ENCODE peak calls at places on chromosomes 3 and 15, in ten cellular contexts. P is ovary, U is progenitor cell of endocrine pancreas, R is coronary artery, I is WTC11, G is uterus, C is pancreas, H is PC-3, L is neural progenitor cell, N is AG09309. V is an unnamed sample.

GRCh38 chr3:114121996-114122709 is 56.7 kb downstream of the DRD3 start:
- DNase-seq in P (peak), U (no peak), R (no peak), I (no peak), G (peak), C (no peak), H (peak), L (peak), N (no peak), V (peak)

GRCh38 chr3:182732232-182733015 is 60.9 kb upstream of the ATP11B start:
- DNase-seq in P (no peak), U (no peak), R (no peak), I (no peak), G (no peak), C (no peak), H (no peak), L (no peak), N (no peak), V (no peak)

GRCh38 chr3:156609115-156609514 is 54.2 kb upstream of the SSR3 start:
- DNase-seq in P (no peak), U (no peak), R (no peak), I (no peak), G (no peak), C (no peak), H (no peak), L (no peak), N (no peak), V (no peak)

GRCh38 chr3:142501004-142501926 is 53.4 kb upstream of the XRN1 start:
- DNase-seq in P (no peak), U (no peak), R (no peak), I (no peak), G (no peak), C (no peak), H (peak), L (no peak), N (peak), V (peak)

GRCh38 chr3:193544289-193544688 is 10.4 kb downstream of the ATP13A4 start:
- DNase-seq in P (no peak), U (no peak), R (no peak), I (no peak), G (no peak), C (no peak), H (no peak), L (no peak), N (no peak), V (no peak)

GRCh38 chr3:24578324-24578723 is 83.7 kb upstream of the THRB start:
- DNase-seq in P (no peak), U (no peak), R (no peak), I (no peak), G (no peak), C (no peak), H (no peak), L (no peak), N (no peak), V (no peak)

GRCh38 chr3:156551261-156551660 is 3.7 kb downstream of the SSR3 start:
- DNase-seq in P (no peak), U (no peak), R (no peak), I (no peak), G (no peak), C (no peak), H (no peak), L (no peak), N (no peak), V (peak)

GRCh38 chr3:80086426-80086825 is 318.6 kb upstream of the ROBO1 start:
- DNase-seq in P (no peak), U (no peak), R (no peak), I (no peak), G (no peak), C (no peak), H (no peak), L (no peak), N (no peak), V (no peak)

GRCh38 chr3:188316021-188316722 is 162.2 kb downstream of the LPP start:
- DNase-seq in P (peak), U (no peak), R (no peak), I (no peak), G (no peak), C (no peak), H (no peak), L (no peak), N (no peak), V (no peak)

GRCh38 chr15:62150445-62150844 is 14.6 kb downstream of the C2CD4B start:
- DNase-seq in P (no peak), U (no peak), R (no peak), I (no peak), G (no peak), C (no peak), H (no peak), L (no peak), N (no peak), V (no peak)

GRCh38 chr15:89342840-89343239 is 8.2 kb upstream of the POLG start:
- DNase-seq in P (no peak), U (no peak), R (no peak), I (no peak), G (no peak), C (no peak), H (no peak), L (no peak), N (no peak), V (no peak)

GRCh38 chr15:43795997-43796396 is 3.9 kb downstream of the SERF2 start:
- DNase-seq in P (no peak), U (no peak), R (no peak), I (no peak), G (no peak), C (no peak), H (no peak), L (no peak), N (no peak), V (no peak)

GRCh38 chr3:190249414-190249813 is 72.8 kb downstream of the CLDN1 start:
- DNase-seq in P (no peak), U (no peak), R (no peak), I (no peak), G (no peak), C (no peak), H (no peak), L (no peak), N (no peak), V (no peak)

GRCh38 chr3:13206799-13207577 is 133.8 kb upstream of the IQSEC1 start:
- DNase-seq in P (no peak), U (no peak), R (no peak), I (no peak), G (no peak), C (no peak), H (no peak), L (no peak), N (no peak), V (no peak)

GRCh38 chr3:189820365-189820720 is 189.2 kb downstream of the TP63 start:
- DNase-seq in P (no peak), U (no peak), R (no peak), I (no peak), G (no peak), C (no peak), H (no peak), L (no peak), N (no peak), V (no peak)

GRCh38 chr3:29694783-29695182 is 413.9 kb downstream of the RBMS3 start:
- DNase-seq in P (no peak), U (no peak), R (no peak), I (no peak), G (no peak), C (no peak), H (peak), L (no peak), N (peak), V (peak)

GRCh38 chr3:172046268-172046915 is 7.0 kb downstream of the FNDC3B start:
- DNase-seq in P (no peak), U (no peak), R (no peak), I (no peak), G (no peak), C (no peak), H (peak), L (no peak), N (no peak), V (no peak)

GRCh38 chr3:177470200-177470941 is 273.1 kb upstream of the TBL1XR1 start:
- DNase-seq in P (no peak), U (no peak), R (no peak), I (no peak), G (no peak), C (no peak), H (no peak), L (no peak), N (no peak), V (peak)

GRCh38 chr15:67843571-67844387 is 3.9 kb upstream of the RNU6-1 start:
- DNase-seq in P (peak), U (no peak), R (no peak), I (no peak), G (peak), C (no peak), H (no peak), L (peak), N (no peak), V (peak)

GRCh38 chr3:33884204-33884561 is 85.8 kb downstream of the PDCD6IP start:
- DNase-seq in P (no peak), U (no peak), R (no peak), I (no peak), G (peak), C (no peak), H (peak), L (peak), N (no peak), V (peak)

GRCh38 chr15:96331942-96332853 is 1.7 kb downstream of the NR2F2 start:
- DNase-seq in P (peak), U (no peak), R (peak), I (peak), G (peak), C (peak), H (peak), L (peak), N (no peak), V (no peak)
- TF ChIP-seq CTCF in P (no peak), U (peak), R (no peak), I (no peak), G (no peak), C (no peak), H (no peak), L (no peak), N (no peak), V (no peak)

DNA sequence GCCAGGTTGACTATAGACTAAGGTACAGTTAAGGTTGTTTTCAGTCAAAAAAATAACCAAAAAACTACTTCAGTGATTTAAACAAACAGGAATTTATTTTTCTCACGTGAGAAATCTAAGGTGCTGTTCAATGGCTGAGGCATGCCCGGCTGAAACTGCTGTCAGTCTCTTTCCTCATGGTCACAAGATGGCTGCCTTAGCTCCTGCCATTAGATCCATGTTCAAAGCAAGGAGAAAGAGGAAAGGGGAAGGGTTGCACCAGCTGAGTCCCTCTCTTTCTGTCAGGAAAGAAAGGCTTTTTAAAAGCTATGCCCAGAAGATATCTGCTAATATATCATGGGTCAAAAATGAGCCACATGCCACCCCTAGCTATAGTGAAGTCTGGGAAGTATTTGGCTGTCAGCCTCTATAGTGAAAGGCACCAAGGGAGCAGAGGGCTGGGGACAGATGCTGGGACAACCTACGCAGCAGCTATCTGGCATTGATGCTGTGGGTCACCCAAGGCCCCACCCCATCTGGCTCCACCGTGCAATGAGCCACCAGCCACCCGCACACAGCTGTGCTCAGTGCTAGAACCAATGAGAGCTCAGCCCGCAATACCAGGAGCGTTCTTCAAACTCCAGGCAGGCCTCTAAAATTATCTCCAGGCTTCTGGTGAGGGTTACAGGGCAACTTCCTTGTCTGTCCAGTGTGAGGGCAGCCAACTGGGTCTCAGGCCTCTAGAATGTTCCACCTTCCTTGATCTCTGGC is 64.7 kb upstream of the GATA2 start:
- DNase-seq in P (no peak), U (no peak), R (no peak), I (no peak), G (no peak), C (no peak), H (no peak), L (no peak), N (no peak), V (no peak)
- TF ChIP-seq CTCF in P (no peak), U (no peak), R (no peak), I (no peak), G (no peak), C (no peak), H (no peak), L (no peak), N (no peak), V (no peak)

DNA sequence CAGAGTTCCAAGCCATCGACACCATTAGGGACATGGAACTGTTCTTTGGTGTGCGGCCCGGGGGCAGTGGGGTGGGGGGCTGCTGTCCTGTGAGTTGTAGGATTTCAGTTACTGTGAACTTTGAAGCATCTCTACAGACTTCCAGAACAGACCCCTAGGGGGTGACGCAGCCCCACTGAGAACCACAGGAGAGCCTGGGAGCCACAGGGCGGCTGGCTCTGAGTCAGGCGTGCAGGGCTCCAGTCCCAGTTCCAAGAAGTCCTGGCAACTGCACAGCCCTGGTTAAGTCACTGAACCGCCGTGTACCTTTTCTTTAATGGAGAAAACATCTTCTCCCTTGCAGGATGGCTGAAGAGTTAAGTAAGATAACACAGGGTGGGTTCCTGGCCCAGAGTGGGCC is 23.5 kb upstream of the LRTM1 start:
- DNase-seq in P (peak), U (peak), R (peak), I (peak), G (peak), C (peak), H (peak), L (peak), N (peak), V (peak)
- TF ChIP-seq CTCF in P (peak), U (peak), R (no peak), I (no peak), G (peak), C (peak), H (peak), L (peak), N (peak), V (peak)

GRCh38 chr3:50885070-50885469 is 210.3 kb downstream of the DOCK3 start:
- DNase-seq in P (no peak), U (no peak), R (no peak), I (no peak), G (no peak), C (no peak), H (no peak), L (no peak), N (no peak), V (no peak)

GRCh38 chr3:50890688-50891344 is 216.1 kb downstream of the DOCK3 start:
- DNase-seq in P (no peak), U (no peak), R (no peak), I (no peak), G (no peak), C (no peak), H (no peak), L (no peak), N (no peak), V (no peak)

GRCh38 chr3:50885491-50885890 is 210.8 kb downstream of the DOCK3 start:
- DNase-seq in P (no peak), U (no peak), R (no peak), I (peak), G (no peak), C (no peak), H (peak), L (peak), N (no peak), V (no peak)
- TF ChIP-seq CTCF in P (no peak), U (peak), R (no peak), I (peak), G (peak), C (no peak), H (peak), L (peak), N (peak), V (no peak)

GRCh38 chr15:91710072-91710471 is 143.4 kb upstream of the SLCO3A1 start:
- DNase-seq in P (no peak), U (no peak), R (no peak), I (no peak), G (no peak), C (no peak), H (peak), L (no peak), N (no peak), V (no peak)

GRCh38 chr15:91704343-91704742 is 149.2 kb upstream of the SLCO3A1 start:
- DNase-seq in P (no peak), U (no peak), R (no peak), I (no peak), G (no peak), C (no peak), H (peak), L (no peak), N (no peak), V (no peak)

GRCh38 chr15:91711384-91712082 is 142.0 kb upstream of the SLCO3A1 start:
- DNase-seq in P (no peak), U (no peak), R (no peak), I (no peak), G (no peak), C (no peak), H (no peak), L (no peak), N (no peak), V (no peak)

GRCh38 chr15:91706366-91707032 is 147.0 kb upstream of the SLCO3A1 start:
- DNase-seq in P (peak), U (peak), R (no peak), I (peak), G (peak), C (peak), H (peak), L (peak), N (peak), V (peak)
- TF ChIP-seq CTCF in P (peak), U (peak), R (peak), I (peak), G (peak), C (peak), H (peak), L (peak), N (peak), V (peak)

GRCh38 chr15:39598186-39598850 is 17.4 kb downstream of the THBS1 start:
- DNase-seq in P (no peak), U (no peak), R (no peak), I (no peak), G (no peak), C (no peak), H (peak), L (no peak), N (peak), V (peak)

GRCh38 chr15:39598958-39599845 is 18.3 kb downstream of the THBS1 start:
- DNase-seq in P (no peak), U (no peak), R (no peak), I (no peak), G (no peak), C (no peak), H (peak), L (no peak), N (peak), V (peak)

GRCh38 chr15:39605146-39605545 is 24.3 kb downstream of the THBS1 start:
- DNase-seq in P (no peak), U (no peak), R (no peak), I (no peak), G (no peak), C (no peak), H (no peak), L (no peak), N (no peak), V (no peak)

GRCh38 chr15:39599871-39600270 is 19.0 kb downstream of the THBS1 start:
- DNase-seq in P (no peak), U (no peak), R (no peak), I (no peak), G (no peak), C (no peak), H (peak), L (no peak), N (peak), V (peak)

GRCh38 chr15:39602143-39602542 is 21.3 kb downstream of the THBS1 start:
- DNase-seq in P (no peak), U (no peak), R (no peak), I (peak), G (no peak), C (no peak), H (peak), L (peak), N (no peak), V (peak)
- TF ChIP-seq CTCF in P (no peak), U (peak), R (no peak), I (no peak), G (no peak), C (no peak), H (peak), L (peak), N (peak), V (peak)

GRCh38 chr15:90845201-90845949 is 23.0 kb upstream of the FURIN start:
- DNase-seq in P (no peak), U (no peak), R (no peak), I (no peak), G (no peak), C (no peak), H (peak), L (no peak), N (peak), V (peak)
- TF ChIP-seq CTCF in P (no peak), U (no peak), R (no peak), I (no peak), G (no peak), C (no peak), H (no peak), L (no peak), N (no peak), V (no peak)

GRCh38 chr3:15513810-15514662 is 7.5 kb downstream of the COLQ start:
- DNase-seq in P (no peak), U (no peak), R (no peak), I (no peak), G (no peak), C (no peak), H (no peak), L (no peak), N (no peak), V (no peak)
- TF ChIP-seq CTCF in P (no peak), U (no peak), R (no peak), I (no peak), G (no peak), C (no peak), H (no peak), L (no peak), N (no peak), V (no peak)

GRCh38 chr3:133168025-133168401 is 129.8 kb downstream of the TMEM108 start:
- DNase-seq in P (no peak), U (no peak), R (no peak), I (no peak), G (no peak), C (no peak), H (no peak), L (no peak), N (no peak), V (no peak)
- TF ChIP-seq CTCF in P (no peak), U (no peak), R (no peak), I (no peak), G (no peak), C (no peak), H (no peak), L (peak), N (peak), V (peak)